ENCODE peak calls at places on chromosomes 1 and 21, in nine cellular contexts. One of them, this sample, is unnamed.

GRCh38 chr1:6614019-6614952 is 755 bp downstream of the PHF13 start:
- DNase-seq in GM12865: peak
- DNase-seq in heart left ventricle: peak
- DNase-seq in MM.1S: peak
- DNase-seq in thoracic aorta: no peak
- DNase-seq in progenitor cell of endocrine pancreas: peak
- DNase-seq in neural crest cell: peak
- DNase-seq in body of pancreas: peak
- DNase-seq in GM20000: peak
- DNase-seq in this sample: no peak

GRCh38 chr21:20570824-20571232 is 427.4 kb upstream of the NCAM2 start:
- DNase-seq in progenitor cell of endocrine pancreas: no peak
- DNase-seq in GM20000: no peak
- DNase-seq in neural crest cell: no peak
- DNase-seq in MM.1S: no peak
- DNase-seq in thoracic aorta: no peak
- DNase-seq in heart left ventricle: no peak
- DNase-seq in body of pancreas: no peak
- DNase-seq in GM12865: no peak
- DNase-seq in this sample: no peak

GRCh38 chr1:245493029-245493428 is 338.2 kb downstream of the KIF26B start:
- DNase-seq in thoracic aorta: no peak
- DNase-seq in MM.1S: peak
- DNase-seq in GM12865: peak
- DNase-seq in progenitor cell of endocrine pancreas: no peak
- DNase-seq in body of pancreas: no peak
- DNase-seq in neural crest cell: no peak
- DNase-seq in heart left ventricle: no peak
- DNase-seq in GM20000: no peak
- DNase-seq in this sample: no peak

GRCh38 chr1:19484338-19484792 is 974 bp downstream of the CAPZB start:
- DNase-seq in heart left ventricle: no peak
- DNase-seq in MM.1S: no peak
- DNase-seq in thoracic aorta: no peak
- DNase-seq in neural crest cell: peak
- DNase-seq in body of pancreas: no peak
- DNase-seq in GM20000: no peak
- DNase-seq in progenitor cell of endocrine pancreas: peak
- DNase-seq in GM12865: no peak
- DNase-seq in this sample: no peak

GRCh38 chr21:42277593-42277992 is 37.6 kb downstream of the TFF3 start:
- DNase-seq in neural crest cell: no peak
- DNase-seq in progenitor cell of endocrine pancreas: no peak
- DNase-seq in MM.1S: no peak
- DNase-seq in GM12865: no peak
- DNase-seq in heart left ventricle: no peak
- DNase-seq in body of pancreas: no peak
- DNase-seq in thoracic aorta: no peak
- DNase-seq in GM20000: no peak
- DNase-seq in this sample: no peak

GRCh38 chr1:170698711-170699275 is 34.9 kb downstream of the PRRX1 start:
- DNase-seq in neural crest cell: peak
- DNase-seq in thoracic aorta: no peak
- DNase-seq in body of pancreas: no peak
- DNase-seq in GM20000: no peak
- DNase-seq in progenitor cell of endocrine pancreas: no peak
- DNase-seq in heart left ventricle: no peak
- DNase-seq in MM.1S: no peak
- DNase-seq in GM12865: no peak
- DNase-seq in this sample: no peak

GRCh38 chr1:61361971-61362370 is 279.6 kb downstream of the NFIA start:
- DNase-seq in GM12865: no peak
- DNase-seq in neural crest cell: no peak
- DNase-seq in body of pancreas: no peak
- DNase-seq in thoracic aorta: no peak
- DNase-seq in MM.1S: no peak
- DNase-seq in progenitor cell of endocrine pancreas: no peak
- DNase-seq in heart left ventricle: no peak
- DNase-seq in GM20000: no peak
- DNase-seq in this sample: no peak

GRCh38 chr1:56028244-56028643 is 551.1 kb downstream of the PLPP3 start:
- DNase-seq in GM12865: peak
- DNase-seq in thoracic aorta: no peak
- DNase-seq in heart left ventricle: no peak
- DNase-seq in MM.1S: no peak
- DNase-seq in body of pancreas: no peak
- DNase-seq in neural crest cell: no peak
- DNase-seq in GM20000: no peak
- DNase-seq in progenitor cell of endocrine pancreas: no peak
- DNase-seq in this sample: no peak

GRCh38 chr21:14773777-14774345 is 227.7 kb upstream of the SAMSN1 start:
- DNase-seq in GM12865: peak
- DNase-seq in thoracic aorta: no peak
- DNase-seq in GM20000: peak
- DNase-seq in neural crest cell: peak
- DNase-seq in progenitor cell of endocrine pancreas: no peak
- DNase-seq in MM.1S: peak
- DNase-seq in heart left ventricle: no peak
- DNase-seq in body of pancreas: peak
- DNase-seq in this sample: no peak

GRCh38 chr1:42319128-42319851 is 15.7 kb downstream of the FOXJ3 start:
- DNase-seq in GM20000: no peak
- DNase-seq in heart left ventricle: no peak
- DNase-seq in body of pancreas: no peak
- DNase-seq in progenitor cell of endocrine pancreas: no peak
- DNase-seq in GM12865: no peak
- DNase-seq in thoracic aorta: no peak
- DNase-seq in MM.1S: no peak
- DNase-seq in neural crest cell: no peak
- DNase-seq in this sample: no peak

GRCh38 chr1:43978551-43979260 is at the start of gene B4GALT2:
- DNase-seq in MM.1S: peak
- DNase-seq in thoracic aorta: no peak
- DNase-seq in body of pancreas: peak
- DNase-seq in GM12865: peak
- DNase-seq in neural crest cell: no peak
- DNase-seq in heart left ventricle: no peak
- DNase-seq in progenitor cell of endocrine pancreas: peak
- DNase-seq in GM20000: peak
- DNase-seq in this sample: peak

GRCh38 chr1:180150982-180151381 is 3.7 kb upstream of the QSOX1 start:
- DNase-seq in progenitor cell of endocrine pancreas: no peak
- DNase-seq in GM12865: no peak
- DNase-seq in neural crest cell: no peak
- DNase-seq in thoracic aorta: no peak
- DNase-seq in GM20000: no peak
- DNase-seq in MM.1S: no peak
- DNase-seq in heart left ventricle: no peak
- DNase-seq in body of pancreas: no peak
- DNase-seq in this sample: no peak

GRCh38 chr1:3638676-3639075 is 11.2 kb downstream of the WRAP73 start:
- DNase-seq in GM20000: peak
- DNase-seq in MM.1S: no peak
- DNase-seq in GM12865: no peak
- DNase-seq in body of pancreas: no peak
- DNase-seq in heart left ventricle: no peak
- DNase-seq in thoracic aorta: no peak
- DNase-seq in neural crest cell: no peak
- DNase-seq in progenitor cell of endocrine pancreas: no peak
- DNase-seq in this sample: no peak

GRCh38 chr1:18004257-18004656 is 103.3 kb upstream of the IGSF21 start:
- DNase-seq in thoracic aorta: no peak
- DNase-seq in neural crest cell: no peak
- DNase-seq in body of pancreas: peak
- DNase-seq in heart left ventricle: no peak
- DNase-seq in GM12865: no peak
- DNase-seq in MM.1S: no peak
- DNase-seq in GM20000: no peak
- DNase-seq in progenitor cell of endocrine pancreas: no peak
- DNase-seq in this sample: no peak

GRCh38 chr1:64471218-64471719 is 1.3 kb downstream of the CACHD1 start:
- DNase-seq in GM12865: no peak
- DNase-seq in body of pancreas: peak
- DNase-seq in progenitor cell of endocrine pancreas: peak
- DNase-seq in GM20000: peak
- DNase-seq in neural crest cell: peak
- DNase-seq in heart left ventricle: peak
- DNase-seq in thoracic aorta: no peak
- DNase-seq in MM.1S: no peak
- DNase-seq in this sample: peak

GRCh38 chr1:37922767-37923550 is 23.9 kb downstream of the INPP5B start:
- DNase-seq in thoracic aorta: no peak
- DNase-seq in heart left ventricle: no peak
- DNase-seq in GM12865: peak
- DNase-seq in GM20000: peak
- DNase-seq in MM.1S: no peak
- DNase-seq in progenitor cell of endocrine pancreas: no peak
- DNase-seq in body of pancreas: no peak
- DNase-seq in neural crest cell: no peak
- DNase-seq in this sample: no peak

GRCh38 chr1:206631085-206631509 is 4.2 kb upstream of the DYRK3 start:
- DNase-seq in progenitor cell of endocrine pancreas: no peak
- DNase-seq in MM.1S: peak
- DNase-seq in GM20000: peak
- DNase-seq in thoracic aorta: no peak
- DNase-seq in GM12865: peak
- DNase-seq in heart left ventricle: no peak
- DNase-seq in neural crest cell: peak
- DNase-seq in body of pancreas: peak
- DNase-seq in this sample: no peak
- TF ChIP-seq CTCF in progenitor cell of endocrine pancreas: peak
- TF ChIP-seq CTCF in MM.1S: peak
- TF ChIP-seq CTCF in GM20000: no peak
- TF ChIP-seq CTCF in thoracic aorta: peak
- TF ChIP-seq CTCF in GM12865: peak
- TF ChIP-seq CTCF in heart left ventricle: peak
- TF ChIP-seq CTCF in neural crest cell: peak
- TF ChIP-seq CTCF in body of pancreas: peak
- TF ChIP-seq CTCF in this sample: peak

GRCh38 chr1:178284059-178284458 is 190.2 kb downstream of the RASAL2 start:
- DNase-seq in MM.1S: no peak
- DNase-seq in body of pancreas: no peak
- DNase-seq in progenitor cell of endocrine pancreas: no peak
- DNase-seq in GM12865: no peak
- DNase-seq in heart left ventricle: no peak
- DNase-seq in GM20000: no peak
- DNase-seq in thoracic aorta: no peak
- DNase-seq in neural crest cell: no peak
- DNase-seq in this sample: no peak

GRCh38 chr1:178278135-178278534 is 184.2 kb downstream of the RASAL2 start:
- DNase-seq in GM12865: no peak
- DNase-seq in neural crest cell: no peak
- DNase-seq in body of pancreas: no peak
- DNase-seq in progenitor cell of endocrine pancreas: no peak
- DNase-seq in thoracic aorta: no peak
- DNase-seq in heart left ventricle: no peak
- DNase-seq in MM.1S: no peak
- DNase-seq in GM20000: no peak
- DNase-seq in this sample: no peak

GRCh38 chr1:178283409-178283808 is 189.5 kb downstream of the RASAL2 start:
- DNase-seq in progenitor cell of endocrine pancreas: no peak
- DNase-seq in neural crest cell: no peak
- DNase-seq in MM.1S: no peak
- DNase-seq in GM12865: no peak
- DNase-seq in GM20000: no peak
- DNase-seq in heart left ventricle: no peak
- DNase-seq in thoracic aorta: no peak
- DNase-seq in body of pancreas: no peak
- DNase-seq in this sample: no peak

GRCh38 chr1:178279287-178279686 is 185.4 kb downstream of the RASAL2 start:
- DNase-seq in neural crest cell: no peak
- DNase-seq in progenitor cell of endocrine pancreas: no peak
- DNase-seq in heart left ventricle: no peak
- DNase-seq in body of pancreas: no peak
- DNase-seq in GM20000: no peak
- DNase-seq in thoracic aorta: no peak
- DNase-seq in GM12865: no peak
- DNase-seq in MM.1S: no peak
- DNase-seq in this sample: no peak

DNA sequence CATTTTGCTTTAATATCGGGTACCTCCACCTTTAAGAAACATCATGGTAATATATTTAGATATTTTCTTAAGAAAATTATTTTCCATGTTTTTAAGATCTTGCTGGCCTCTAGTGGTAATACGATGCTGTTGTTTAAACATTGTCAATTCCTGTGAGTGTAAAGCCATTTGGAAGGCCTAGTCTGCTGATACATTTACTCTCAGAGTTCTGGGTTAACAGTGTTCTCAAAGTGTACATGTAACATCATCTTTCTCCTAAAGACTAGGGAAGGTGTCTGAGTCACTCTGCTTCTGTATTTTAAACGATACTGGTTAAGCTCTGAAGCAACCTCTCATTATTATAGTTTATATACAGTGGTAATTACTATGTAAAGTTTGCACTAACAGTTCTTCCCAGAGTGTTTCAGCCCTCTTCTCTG is 189.1 kb downstream of the RASAL2 start:
- DNase-seq in GM20000: no peak
- DNase-seq in neural crest cell: no peak
- DNase-seq in progenitor cell of endocrine pancreas: no peak
- DNase-seq in MM.1S: no peak
- DNase-seq in body of pancreas: no peak
- DNase-seq in heart left ventricle: no peak
- DNase-seq in GM12865: no peak
- DNase-seq in thoracic aorta: no peak
- DNase-seq in this sample: no peak
- TF ChIP-seq CTCF in GM20000: no peak
- TF ChIP-seq CTCF in neural crest cell: peak
- TF ChIP-seq CTCF in progenitor cell of endocrine pancreas: peak
- TF ChIP-seq CTCF in MM.1S: peak
- TF ChIP-seq CTCF in body of pancreas: peak
- TF ChIP-seq CTCF in heart left ventricle: no peak
- TF ChIP-seq CTCF in GM12865: no peak
- TF ChIP-seq CTCF in thoracic aorta: peak
- TF ChIP-seq CTCF in this sample: peak

DNA sequence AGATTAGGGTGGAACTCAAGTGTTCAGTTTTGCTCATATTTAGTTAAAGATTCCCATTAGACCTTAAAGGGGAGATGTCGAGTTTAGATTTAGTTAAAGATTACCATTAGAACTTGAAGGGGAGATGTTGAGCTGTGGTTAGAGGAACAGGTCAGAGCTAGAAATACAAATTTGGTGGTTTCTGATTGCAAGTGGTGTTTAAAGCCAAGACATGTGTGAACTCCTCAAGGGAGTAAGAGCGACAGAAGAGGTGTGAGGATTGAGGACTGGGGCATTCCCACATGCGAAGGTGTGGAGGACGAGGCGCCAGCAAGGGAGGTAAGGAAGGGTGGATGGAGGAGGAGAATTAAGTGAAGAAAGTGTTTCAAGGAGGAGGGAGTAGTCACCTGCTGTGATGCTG is 168.6 kb downstream of the IER5 start:
- DNase-seq in MM.1S: no peak
- DNase-seq in progenitor cell of endocrine pancreas: no peak
- DNase-seq in neural crest cell: no peak
- DNase-seq in GM12865: peak
- DNase-seq in thoracic aorta: no peak
- DNase-seq in heart left ventricle: no peak
- DNase-seq in GM20000: peak
- DNase-seq in body of pancreas: no peak
- DNase-seq in this sample: no peak
- TF ChIP-seq CTCF in MM.1S: no peak
- TF ChIP-seq CTCF in progenitor cell of endocrine pancreas: no peak
- TF ChIP-seq CTCF in neural crest cell: no peak
- TF ChIP-seq CTCF in GM12865: no peak
- TF ChIP-seq CTCF in thoracic aorta: no peak
- TF ChIP-seq CTCF in heart left ventricle: no peak
- TF ChIP-seq CTCF in GM20000: no peak
- TF ChIP-seq CTCF in body of pancreas: no peak
- TF ChIP-seq CTCF in this sample: no peak

GRCh38 chr1:15584489-15585363 is at the start of gene AGMAT:
- DNase-seq in GM20000: peak
- DNase-seq in neural crest cell: peak
- DNase-seq in MM.1S: peak
- DNase-seq in progenitor cell of endocrine pancreas: peak
- DNase-seq in thoracic aorta: no peak
- DNase-seq in heart left ventricle: no peak
- DNase-seq in body of pancreas: peak
- DNase-seq in GM12865: peak
- DNase-seq in this sample: peak
- TF ChIP-seq CTCF in GM20000: no peak
- TF ChIP-seq CTCF in neural crest cell: peak
- TF ChIP-seq CTCF in MM.1S: peak
- TF ChIP-seq CTCF in progenitor cell of endocrine pancreas: peak
- TF ChIP-seq CTCF in thoracic aorta: peak
- TF ChIP-seq CTCF in heart left ventricle: no peak
- TF ChIP-seq CTCF in body of pancreas: no peak
- TF ChIP-seq CTCF in GM12865: peak
- TF ChIP-seq CTCF in this sample: peak

This sample was measured in type B pancreatic cell.